ENCODE peak calls at places on chromosomes 2 and 18, in seven cellular contexts. One of them, this sample, is unnamed.

GRCh38 chr18:70464343-70465114 is 175.7 kb downstream of the SOCS6 start:
- DNase-seq in HT1080: peak
- DNase-seq in NCI-H1417: peak
- DNase-seq in left cardiac atrium: peak
- DNase-seq in effector memory CD4-positive, alpha-beta T cell: no peak
- DNase-seq in ELR: peak
- DNase-seq in stimulated activated CD4-positive, alpha-beta T cell treated with anti-CD3 and anti-CD28 coated beads, Interleukin-2, amount 100 ng/mL, for 48 hours: peak
- DNase-seq in this sample: no peak

GRCh38 chr2:74648009-74648443 is at the start of gene M1AP:
- DNase-seq in HT1080: no peak
- DNase-seq in NCI-H1417: no peak
- DNase-seq in left cardiac atrium: no peak
- DNase-seq in effector memory CD4-positive, alpha-beta T cell: no peak
- DNase-seq in ELR: no peak
- DNase-seq in stimulated activated CD4-positive, alpha-beta T cell treated with anti-CD3 and anti-CD28 coated beads, Interleukin-2, amount 100 ng/mL, for 48 hours: no peak
- DNase-seq in this sample: no peak

GRCh38 chr18:78982186-78982585 is 2.6 kb downstream of the SALL3 start:
- DNase-seq in HT1080: no peak
- DNase-seq in NCI-H1417: no peak
- DNase-seq in left cardiac atrium: no peak
- DNase-seq in effector memory CD4-positive, alpha-beta T cell: no peak
- DNase-seq in ELR: no peak
- DNase-seq in stimulated activated CD4-positive, alpha-beta T cell treated with anti-CD3 and anti-CD28 coated beads, Interleukin-2, amount 100 ng/mL, for 48 hours: no peak
- DNase-seq in this sample: no peak

GRCh38 chr2:148524519-148524919 is 120.0 kb upstream of the EPC2 start:
- DNase-seq in HT1080: peak
- DNase-seq in NCI-H1417: no peak
- DNase-seq in left cardiac atrium: no peak
- DNase-seq in effector memory CD4-positive, alpha-beta T cell: peak
- DNase-seq in ELR: peak
- DNase-seq in stimulated activated CD4-positive, alpha-beta T cell treated with anti-CD3 and anti-CD28 coated beads, Interleukin-2, amount 100 ng/mL, for 48 hours: no peak
- DNase-seq in this sample: no peak

GRCh38 chr18:11246466-11246865 is 97.1 kb upstream of the PIEZO2 start:
- DNase-seq in HT1080: no peak
- DNase-seq in NCI-H1417: no peak
- DNase-seq in left cardiac atrium: no peak
- DNase-seq in effector memory CD4-positive, alpha-beta T cell: no peak
- DNase-seq in ELR: peak
- DNase-seq in stimulated activated CD4-positive, alpha-beta T cell treated with anti-CD3 and anti-CD28 coated beads, Interleukin-2, amount 100 ng/mL, for 48 hours: no peak
- DNase-seq in this sample: no peak

GRCh38 chr2:18474690-18475089 is 85.8 kb downstream of the RDH14 start:
- DNase-seq in HT1080: no peak
- DNase-seq in NCI-H1417: no peak
- DNase-seq in left cardiac atrium: no peak
- DNase-seq in effector memory CD4-positive, alpha-beta T cell: no peak
- DNase-seq in ELR: no peak
- DNase-seq in stimulated activated CD4-positive, alpha-beta T cell treated with anti-CD3 and anti-CD28 coated beads, Interleukin-2, amount 100 ng/mL, for 48 hours: no peak
- DNase-seq in this sample: no peak

GRCh38 chr18:75036941-75037516 is 171.9 kb downstream of the PTGR3 start:
- DNase-seq in HT1080: no peak
- DNase-seq in NCI-H1417: no peak
- DNase-seq in left cardiac atrium: no peak
- DNase-seq in effector memory CD4-positive, alpha-beta T cell: no peak
- DNase-seq in ELR: peak
- DNase-seq in stimulated activated CD4-positive, alpha-beta T cell treated with anti-CD3 and anti-CD28 coated beads, Interleukin-2, amount 100 ng/mL, for 48 hours: no peak
- DNase-seq in this sample: no peak

GRCh38 chr2:174121612-174122011 is 126.7 kb downstream of the OLA1 start:
- DNase-seq in HT1080: no peak
- DNase-seq in NCI-H1417: peak
- DNase-seq in left cardiac atrium: no peak
- DNase-seq in effector memory CD4-positive, alpha-beta T cell: no peak
- DNase-seq in ELR: peak
- DNase-seq in stimulated activated CD4-positive, alpha-beta T cell treated with anti-CD3 and anti-CD28 coated beads, Interleukin-2, amount 100 ng/mL, for 48 hours: no peak
- DNase-seq in this sample: no peak

GRCh38 chr2:215879977-215880940 is 133.1 kb downstream of the MREG start:
- DNase-seq in HT1080: no peak
- DNase-seq in NCI-H1417: no peak
- DNase-seq in left cardiac atrium: no peak
- DNase-seq in effector memory CD4-positive, alpha-beta T cell: no peak
- DNase-seq in ELR: peak
- DNase-seq in stimulated activated CD4-positive, alpha-beta T cell treated with anti-CD3 and anti-CD28 coated beads, Interleukin-2, amount 100 ng/mL, for 48 hours: no peak
- DNase-seq in this sample: no peak

GRCh38 chr2:39728941-39729351 is 50.1 kb downstream of the THUMPD2 start:
- DNase-seq in HT1080: no peak
- DNase-seq in NCI-H1417: no peak
- DNase-seq in left cardiac atrium: peak
- DNase-seq in effector memory CD4-positive, alpha-beta T cell: no peak
- DNase-seq in ELR: peak
- DNase-seq in stimulated activated CD4-positive, alpha-beta T cell treated with anti-CD3 and anti-CD28 coated beads, Interleukin-2, amount 100 ng/mL, for 48 hours: peak
- DNase-seq in this sample: no peak

GRCh38 chr18:74896390-74896991 is 298.8 kb downstream of the ZNF407 start:
- DNase-seq in HT1080: peak
- DNase-seq in NCI-H1417: peak
- DNase-seq in left cardiac atrium: no peak
- DNase-seq in effector memory CD4-positive, alpha-beta T cell: peak
- DNase-seq in ELR: peak
- DNase-seq in stimulated activated CD4-positive, alpha-beta T cell treated with anti-CD3 and anti-CD28 coated beads, Interleukin-2, amount 100 ng/mL, for 48 hours: peak
- DNase-seq in this sample: no peak

GRCh38 chr18:3429121-3429520 is 20.9 kb upstream of the TGIF1 start:
- DNase-seq in HT1080: no peak
- DNase-seq in NCI-H1417: no peak
- DNase-seq in left cardiac atrium: no peak
- DNase-seq in effector memory CD4-positive, alpha-beta T cell: no peak
- DNase-seq in ELR: no peak
- DNase-seq in stimulated activated CD4-positive, alpha-beta T cell treated with anti-CD3 and anti-CD28 coated beads, Interleukin-2, amount 100 ng/mL, for 48 hours: no peak
- DNase-seq in this sample: no peak

GRCh38 chr2:205692095-205692494 is 9.8 kb downstream of the NRP2 start:
- DNase-seq in HT1080: peak
- DNase-seq in NCI-H1417: no peak
- DNase-seq in left cardiac atrium: no peak
- DNase-seq in effector memory CD4-positive, alpha-beta T cell: no peak
- DNase-seq in ELR: peak
- DNase-seq in stimulated activated CD4-positive, alpha-beta T cell treated with anti-CD3 and anti-CD28 coated beads, Interleukin-2, amount 100 ng/mL, for 48 hours: no peak
- DNase-seq in this sample: no peak

GRCh38 chr2:168671932-168672331 is 130.5 kb upstream of the NOSTRIN start:
- DNase-seq in HT1080: peak
- DNase-seq in NCI-H1417: no peak
- DNase-seq in left cardiac atrium: no peak
- DNase-seq in effector memory CD4-positive, alpha-beta T cell: no peak
- DNase-seq in ELR: peak
- DNase-seq in stimulated activated CD4-positive, alpha-beta T cell treated with anti-CD3 and anti-CD28 coated beads, Interleukin-2, amount 100 ng/mL, for 48 hours: no peak
- DNase-seq in this sample: no peak

GRCh38 chr2:75643980-75644379 is 2.6 kb upstream of the MRPL19 start:
- DNase-seq in HT1080: no peak
- DNase-seq in NCI-H1417: no peak
- DNase-seq in left cardiac atrium: no peak
- DNase-seq in effector memory CD4-positive, alpha-beta T cell: no peak
- DNase-seq in ELR: no peak
- DNase-seq in stimulated activated CD4-positive, alpha-beta T cell treated with anti-CD3 and anti-CD28 coated beads, Interleukin-2, amount 100 ng/mL, for 48 hours: no peak
- DNase-seq in this sample: no peak

GRCh38 chr18:68733693-68734092 is 18.8 kb upstream of the TMX3 start:
- DNase-seq in HT1080: no peak
- DNase-seq in NCI-H1417: peak
- DNase-seq in left cardiac atrium: no peak
- DNase-seq in effector memory CD4-positive, alpha-beta T cell: no peak
- DNase-seq in ELR: peak
- DNase-seq in stimulated activated CD4-positive, alpha-beta T cell treated with anti-CD3 and anti-CD28 coated beads, Interleukin-2, amount 100 ng/mL, for 48 hours: no peak
- DNase-seq in this sample: no peak

GRCh38 chr18:48922801-48923730 is 27.7 kb downstream of the SMAD7 start:
- DNase-seq in HT1080: peak
- DNase-seq in NCI-H1417: peak
- DNase-seq in left cardiac atrium: peak
- DNase-seq in effector memory CD4-positive, alpha-beta T cell: no peak
- DNase-seq in ELR: peak
- DNase-seq in stimulated activated CD4-positive, alpha-beta T cell treated with anti-CD3 and anti-CD28 coated beads, Interleukin-2, amount 100 ng/mL, for 48 hours: no peak
- DNase-seq in this sample: no peak

GRCh38 chr2:65379721-65380171 is 52.7 kb downstream of the SPRED2 start:
- DNase-seq in HT1080: no peak
- DNase-seq in NCI-H1417: no peak
- DNase-seq in left cardiac atrium: no peak
- DNase-seq in effector memory CD4-positive, alpha-beta T cell: no peak
- DNase-seq in ELR: no peak
- DNase-seq in stimulated activated CD4-positive, alpha-beta T cell treated with anti-CD3 and anti-CD28 coated beads, Interleukin-2, amount 100 ng/mL, for 48 hours: no peak
- DNase-seq in this sample: no peak

This sample was measured in stimulated activated naive B cell treated with anti-CD40 and anti-IgM and Interleukin-4, amounts not matched to agents 10 μg/mL and 1 μg/mL and 100 μg/mL, for 72 hours.